ENCODE peak calls at places on chromosomes 11 and 22, in four cellular contexts. K, N, W and T are unnamed samples.
A peak's percentile ranks its signal among the peaks of the same experiment; 100 is the strongest.

GRCh38 chr11:3879216-3879966 is 23.9 kb downstream of the STIM1 start:
- DNase-seq in N (no peak), K (no peak), W (no peak), T (no peak)

GRCh38 chr11:86523738-86524602 is 148.4 kb downstream of the ME3 start:
- DNase-seq in W (peak; percentile 92), N (no peak), K (no peak), T (no peak)

GRCh38 chr11:61337706-61338268 is 4.8 kb downstream of the TKFC start:
- DNase-seq in K (no peak), W (no peak), N (peak; percentile 65), T (no peak)

GRCh38 chr11:381501-382072 is 12.3 kb downstream of the B4GALNT4 start:
- DNase-seq in W (no peak), N (no peak), K (no peak), T (no peak)

GRCh38 chr22:26168199-26168915 is 905 bp upstream of the SEZ6L start:
- DNase-seq in W (no peak), K (no peak), N (no peak), T (no peak)

GRCh38 chr11:71269603-71270511 is 17.5 kb upstream of the SHANK2 start:
- DNase-seq in K (no peak), N (no peak), W (no peak), T (peak; percentile 61)

GRCh38 chr11:18699848-18700261 is 1.3 kb downstream of the TMEM86A start:
- DNase-seq in W (no peak), N (no peak), K (peak; percentile 28), T (no peak)

GRCh38 chr11:60978546-60979380 is 7.3 kb downstream of the CD6 start:
- DNase-seq in K (no peak), W (no peak), N (no peak), T (no peak)

GRCh38 chr11:128412847-128413791 is 174.2 kb downstream of the ETS1 start:
- DNase-seq in N (no peak), K (no peak), W (no peak), T (no peak)

GRCh38 chr11:103601230-103601846 is 435.1 kb upstream of the DDI1 start:
- DNase-seq in N (no peak), W (peak; percentile 68), K (peak; percentile 21), T (no peak)

GRCh38 chr11:122210378-122210995 is 94.5 kb upstream of the BLID start:
- DNase-seq in N (no peak), W (no peak), K (no peak), T (no peak)

GRCh38 chr11:34490304-34490703 is 23.3 kb downstream of the ELF5 start:
- DNase-seq in N (peak; percentile 28), W (no peak), K (no peak), T (no peak)

GRCh38 chr11:131674051-131674755 is 303.8 kb downstream of the NTM start:
- DNase-seq in N (no peak), K (peak; percentile 58), W (peak; percentile 84), T (peak; percentile 87)

GRCh38 chr11:65593518-65594414 is 1.8 kb downstream of the KCNK7 start:
- DNase-seq in K (peak; percentile 64), N (no peak), W (no peak), T (no peak)

GRCh38 chr22:42273855-42274451 is 3.5 kb upstream of the TCF20 start:
- DNase-seq in K (no peak), W (no peak), N (no peak), T (peak; percentile 66)

GRCh38 chr11:65077466-65077865 is 6.4 kb downstream of the CDCA5 start:
- DNase-seq in K (no peak), W (no peak), N (no peak), T (no peak)

GRCh38 chr11:109236696-109237095 is 185.3 kb upstream of the C11orf87 start:
- DNase-seq in N (no peak), W (no peak), K (no peak), T (no peak)

GRCh38 chr22:18955696-18956095 is 19.6 kb upstream of the PRODH start:
- DNase-seq in K (no peak), N (no peak), W (no peak), T (no peak)

GRCh38 chr22:49869091-49869830 is 15.6 kb downstream of the ZBED4 start:
- DNase-seq in W (no peak), K (no peak), N (no peak), T (no peak)

GRCh38 chr11:16987205-16987568 is 27.0 kb downstream of the PLEKHA7 start:
- DNase-seq in W (no peak), N (no peak), K (peak; percentile 88), T (no peak)

GRCh38 chr22:46374663-46375474 is 39.4 kb downstream of the TRMU start:
- DNase-seq in W (no peak), K (peak; percentile 83), N (no peak), T (no peak)

GRCh38 chr11:113528982-113529381 is 53.8 kb upstream of the DRD2 start:
- DNase-seq in W (no peak), K (no peak), N (no peak), T (no peak)

GRCh38 chr11:23284626-23285025 is 424.4 kb upstream of the CCDC179 start:
- DNase-seq in W (peak; percentile 32), N (no peak), K (no peak), T (no peak)

GRCh38 chr11:44680982-44681597 is 45.7 kb upstream of the TSPAN18 start:
- DNase-seq in W (peak; percentile 33), K (peak; percentile 12), N (no peak), T (no peak)

GRCh38 chr11:69085490-69086095 is 36.9 kb downstream of the TPCN2 start:
- DNase-seq in K (no peak), N (no peak), W (no peak), T (no peak)

GRCh38 chr11:37929100-37929649 is 1331.1 kb upstream of the RAG2 start:
- DNase-seq in N (no peak), W (no peak), K (no peak), T (no peak)

GRCh38 chr22:19046719-19047609 is 75.2 kb downstream of the DGCR2 start:
- DNase-seq in N (no peak), W (no peak), K (no peak), T (no peak)

GRCh38 chr22:36037102-36037758 is 8.6 kb upstream of the RBFOX2 start:
- DNase-seq in K (no peak), W (no peak), N (no peak), T (no peak)

GRCh38 chr11:110147965-110148709 is 54.9 kb downstream of the ZC3H12C start:
- DNase-seq in W (peak; percentile 59), K (no peak), N (no peak), T (no peak)

GRCh38 chr22:24894220-24894975 is 52.1 kb downstream of the LHFPL7 start:
- DNase-seq in N (peak; percentile 95), W (peak; percentile 92), K (peak; percentile 89), T (no peak)

GRCh38 chr22:45918455-45919370 is 58.2 kb downstream of the WNT7B start:
- DNase-seq in K (no peak), W (no peak), N (no peak), T (no peak)

GRCh38 chr11:130772266-130773227 is 143.7 kb downstream of the SNX19 start:
- DNase-seq in K (peak; percentile 41), W (peak; percentile 90), N (peak; percentile 75), T (no peak)

GRCh38 chr11:116792869-116793475 is 1.3 kb upstream of the APOA5 start:
- DNase-seq in N (no peak), W (peak; percentile 79), K (no peak), T (no peak)

GRCh38 chr22:31081963-31082605 is 966 bp downstream of the SMTN start:
- DNase-seq in N (peak; percentile 71), W (peak; percentile 59), K (no peak), T (no peak)

DNA sequence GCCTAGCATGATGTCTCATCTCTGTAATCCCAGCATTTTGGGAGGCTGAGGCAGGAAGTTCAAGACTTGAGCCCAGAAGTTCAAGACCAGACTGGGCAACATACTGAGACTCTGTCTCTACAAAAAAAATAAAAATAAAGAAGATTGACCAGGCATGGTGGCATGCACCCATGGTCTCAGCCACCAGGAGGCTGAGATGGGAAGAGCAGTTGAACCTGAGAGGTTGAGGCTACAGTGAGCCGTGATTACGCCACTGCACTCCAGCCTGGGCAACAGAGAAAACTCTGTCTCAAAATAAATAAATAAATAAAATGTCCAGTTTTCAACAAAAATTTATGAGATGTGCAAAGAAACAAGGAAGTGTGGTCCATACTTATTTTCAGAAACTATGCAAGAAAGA is 28.3 kb downstream of the EFCAB6 start:
- DNase-seq in N (no peak), K (no peak), W (no peak), T (no peak)
- TF ChIP-seq CTCF in N (no peak), K (no peak), W (peak; percentile 34), T (peak; percentile 62)

GRCh38 chr11:28674432-28675076 is 566.4 kb downstream of the METTL15 start:
- DNase-seq in W (peak; percentile 86), N (no peak), K (peak; percentile 2), T (no peak)
- TF ChIP-seq CTCF in W (peak; percentile 85), N (no peak), K (no peak), T (peak; percentile 66)

GRCh38 chr11:89405629-89406028 is 85.5 kb downstream of the NOX4 start:
- DNase-seq in W (no peak), K (no peak), N (no peak), T (no peak)
- TF ChIP-seq CTCF in W (peak; percentile 69), K (no peak), N (no peak), T (peak; percentile 44)

GRCh38 chr22:22508274-22509176 is at the start of gene ZNF280B:
- DNase-seq in K (peak; percentile 81), N (no peak), W (peak; percentile 18), T (peak; percentile 90)
- TF ChIP-seq CTCF in K (peak; percentile 41), N (no peak), W (peak; percentile 58), T (peak; percentile 84)

DNA sequence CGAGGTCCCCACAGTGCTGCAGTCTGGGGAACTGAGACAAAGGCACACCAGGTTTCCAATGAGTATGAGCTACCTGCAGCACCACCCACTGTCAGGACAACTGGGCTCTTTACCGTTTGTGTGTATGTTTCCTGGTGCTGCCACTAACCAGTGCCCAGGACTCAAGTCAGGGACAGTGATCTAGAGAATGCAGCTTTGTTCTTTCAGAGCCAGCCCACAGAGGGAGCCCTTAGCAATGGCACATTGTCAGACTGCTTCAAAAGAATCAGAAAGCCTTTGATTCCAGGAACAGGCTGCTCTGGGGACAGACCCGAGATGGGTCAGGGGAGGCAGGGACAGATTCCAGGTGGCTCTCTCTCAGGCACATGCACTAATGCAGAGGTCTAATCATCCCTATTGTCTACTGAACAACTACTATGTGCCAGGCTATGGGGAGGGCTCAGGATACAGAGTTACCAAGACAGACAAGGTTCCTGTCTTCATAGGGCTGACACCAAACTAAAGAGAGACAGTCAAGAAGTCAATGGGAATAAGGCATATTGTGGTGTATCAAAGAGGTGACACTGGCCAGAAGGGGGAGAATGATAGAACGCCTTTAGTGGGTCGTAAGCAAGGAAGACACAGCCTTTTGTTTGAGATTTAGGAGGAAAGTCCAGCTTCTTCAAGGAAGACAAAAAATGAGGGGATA is 103.7 kb downstream of the VPREB1 start:
- DNase-seq in N (no peak), K (no peak), W (no peak), T (no peak)
- TF ChIP-seq CTCF in N (no peak), K (no peak), W (peak; percentile 44), T (peak; percentile 43)

GRCh38 chr11:93160808-93161207 is 37.0 kb downstream of the SLC36A4 start:
- DNase-seq in W (no peak), N (no peak), K (no peak), T (no peak)
- TF ChIP-seq CTCF in W (peak; percentile 28), N (no peak), K (no peak), T (no peak)

DNA sequence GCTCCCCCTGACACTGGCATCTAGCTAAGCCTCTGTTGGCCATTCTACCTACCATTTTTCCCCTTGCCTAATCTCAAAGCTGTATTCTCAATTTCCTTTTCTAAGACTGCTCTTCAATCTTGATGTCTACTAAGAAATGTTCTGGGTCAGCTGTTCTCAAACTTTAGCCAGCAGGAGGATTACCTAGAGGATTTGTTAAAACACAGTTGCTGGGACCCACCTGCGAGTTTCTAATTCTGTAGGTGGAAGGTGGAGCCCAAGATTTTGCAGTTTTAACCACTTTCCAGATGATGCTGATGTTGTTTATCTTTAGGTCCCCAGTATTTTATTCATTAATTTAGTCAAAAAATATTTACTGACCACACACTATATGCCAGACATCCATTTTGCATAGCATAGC is 9.3 kb upstream of the ARHGAP42 start:
- DNase-seq in N (no peak), K (no peak), W (no peak), T (no peak)
- TF ChIP-seq CTCF in N (no peak), K (no peak), W (peak; percentile 10), T (peak; percentile 15)